ENCODE peak calls at places on chromosomes 5 and 9, in six cellular contexts. T, F, J, P, W and Z are unnamed samples.

GRCh38 chr5:10728679-10729078 is 32.4 kb downstream of the DAP start:
- DNase-seq in T (no peak), F (no peak), J (no peak), P (no peak), W (no peak), Z (no peak)

GRCh38 chr5:140054086-140054689 is 11.1 kb upstream of the NRG2 start:
- DNase-seq in T (no peak), F (no peak), J (no peak), P (peak), W (no peak), Z (no peak)

GRCh38 chr5:71653119-71653518 is 66.0 kb upstream of the CARTPT start:
- DNase-seq in T (no peak), F (no peak), J (no peak), P (no peak), W (no peak), Z (no peak)

GRCh38 chr5:141850183-141850768 is 27.9 kb downstream of the PCDH1 start:
- DNase-seq in T (no peak), F (peak), J (peak), P (peak), W (no peak), Z (no peak)

GRCh38 chr9:136696502-136696901 is 9.2 kb upstream of the AGPAT2 start:
- DNase-seq in T (no peak), F (no peak), J (no peak), P (no peak), W (no peak), Z (no peak)

GRCh38 chr9:78023003-78023741 is 8.4 kb downstream of the GNAQ start:
- DNase-seq in T (no peak), F (no peak), J (no peak), P (no peak), W (no peak), Z (no peak)

GRCh38 chr9:71819115-71819739 is 50.9 kb upstream of the CEMIP2 start:
- DNase-seq in T (no peak), F (peak), J (peak), P (peak), W (no peak), Z (no peak)

GRCh38 chr5:850511-851006 is at the start of gene ZDHHC11:
- DNase-seq in T (no peak), F (no peak), J (no peak), P (no peak), W (peak), Z (no peak)

GRCh38 chr5:114255275-114255674 is 106.6 kb upstream of the KCNN2 start:
- DNase-seq in T (no peak), F (no peak), J (no peak), P (no peak), W (no peak), Z (no peak)

GRCh38 chr9:131420913-131421312 is 27.0 kb downstream of the PRRC2B start:
- DNase-seq in T (no peak), F (no peak), J (peak), P (peak), W (peak), Z (no peak)

GRCh38 chr9:121686930-121687541 is 35.6 kb downstream of the DAB2IP start:
- DNase-seq in T (no peak), F (peak), J (peak), P (peak), W (peak), Z (peak)

GRCh38 chr9:136941231-136942111 is 3.1 kb downstream of the FBXW5 start:
- DNase-seq in T (no peak), F (no peak), J (no peak), P (no peak), W (no peak), Z (no peak)

GRCh38 chr9:133142657-133143592 is 20.8 kb downstream of the GBGT1 start:
- DNase-seq in T (no peak), F (no peak), J (no peak), P (no peak), W (no peak), Z (no peak)

GRCh38 chr5:36202521-36202961 is 39.2 kb downstream of the NADK2 start:
- DNase-seq in T (no peak), F (no peak), J (no peak), P (peak), W (no peak), Z (no peak)

GRCh38 chr9:4497855-4498254 is 7.6 kb downstream of the SLC1A1 start:
- DNase-seq in T (no peak), F (no peak), J (no peak), P (no peak), W (no peak), Z (no peak)

GRCh38 chr5:65809817-65810531 is 88.0 kb downstream of the NLN start:
- DNase-seq in T (no peak), F (no peak), J (no peak), P (peak), W (no peak), Z (peak)

GRCh38 chr9:33049680-33050361 is 24.7 kb downstream of the DNAJA1 start:
- DNase-seq in T (no peak), F (no peak), J (no peak), P (no peak), W (no peak), Z (no peak)

GRCh38 chr5:130874861-130875419 is 290.1 kb downstream of the HINT1 start:
- DNase-seq in T (no peak), F (no peak), J (no peak), P (no peak), W (no peak), Z (no peak)

GRCh38 chr9:4796988-4797956 is 4.5 kb downstream of the RCL1 start:
- DNase-seq in T (no peak), F (peak), J (no peak), P (peak), W (no peak), Z (peak)

GRCh38 chr5:132766020-132766805 is 10.8 kb downstream of the SEPTIN8 start:
- DNase-seq in T (no peak), F (no peak), J (no peak), P (no peak), W (no peak), Z (no peak)

GRCh38 chr9:116494815-116495634 is 192.1 kb upstream of the TRIM32 start:
- DNase-seq in T (no peak), F (no peak), J (peak), P (peak), W (no peak), Z (no peak)

GRCh38 chr9:13974891-13975290 is 339.1 kb downstream of the NFIB start:
- DNase-seq in T (no peak), F (no peak), J (no peak), P (peak), W (no peak), Z (no peak)

GRCh38 chr5:133128066-133128465 is 76.3 kb downstream of the HSPA4 start:
- DNase-seq in T (no peak), F (no peak), J (no peak), P (no peak), W (no peak), Z (no peak)

GRCh38 chr9:113516840-113517577 is 53.5 kb downstream of the RGS3 start:
- DNase-seq in T (no peak), F (no peak), J (no peak), P (peak), W (no peak), Z (no peak)

GRCh38 chr9:1262367-1262766 is 212.2 kb downstream of the DMRT2 start:
- DNase-seq in T (no peak), F (no peak), J (no peak), P (no peak), W (no peak), Z (no peak)

GRCh38 chr5:87099246-87099914 is 168.3 kb upstream of the RASA1 start:
- DNase-seq in T (no peak), F (no peak), J (no peak), P (no peak), W (no peak), Z (no peak)

GRCh38 chr5:2910401-2911175 is 159.1 kb upstream of the IRX2 start:
- DNase-seq in T (no peak), F (no peak), J (no peak), P (no peak), W (no peak), Z (no peak)